ENCODE peak calls at places on chromosomes 12 and 14, in ten cellular contexts. Q, E, M, W, B, H, R, O, A and P are unnamed samples.
A peak's percentile ranks its signal among the peaks of the same experiment; 100 is the strongest.

GRCh38 chr12:93315385-93315906 is 62.3 kb upstream of the NUDT4 start:
- DNase-seq in H (no peak), B (no peak), R (no peak), M (no peak), W (no peak), A (no peak), E (no peak), Q (no peak), O (no peak), P (no peak)

GRCh38 chr14:64338616-64339316 is 44.6 kb upstream of the ESR2 start:
- DNase-seq in E (peak; percentile 97), R (peak; percentile 99), B (peak; percentile 94), H (peak; percentile 96), M (peak; percentile 98), W (peak; percentile 95), O (peak; percentile 90), A (peak; percentile 94), Q (peak; percentile 96), P (peak; percentile 97)

GRCh38 chr12:64232201-64232600 is 10.1 kb upstream of the KICS2 start:
- DNase-seq in A (no peak), R (no peak), E (no peak), Q (no peak), O (no peak), B (no peak), W (no peak), M (no peak), H (no peak), P (no peak)

GRCh38 chr14:79764288-79764687 is 447.0 kb downstream of the DIO2 start:
- DNase-seq in E (no peak), W (no peak), B (no peak), R (no peak), H (no peak), Q (no peak), O (no peak), A (no peak), M (no peak), P (no peak)

GRCh38 chr12:40697566-40698257 is 5.5 kb downstream of the CNTN1 start:
- DNase-seq in H (no peak), Q (peak; percentile 30), O (no peak), W (no peak), R (no peak), E (no peak), A (no peak), M (no peak), B (no peak), P (peak; percentile 15)

GRCh38 chr14:65462411-65462810 is 49.9 kb downstream of the FUT8 start:
- DNase-seq in W (no peak), Q (peak; percentile 50), A (no peak), E (no peak), M (no peak), H (no peak), R (no peak), B (no peak), O (no peak), P (peak; percentile 51)

GRCh38 chr12:124621296-124621660 is 53.9 kb upstream of the NCOR2 start:
- DNase-seq in B (no peak), W (peak; percentile 90), E (no peak), H (peak; percentile 84), Q (peak; percentile 92), R (peak; percentile 76), O (no peak), A (peak; percentile 58), M (peak; percentile 67), P (no peak)

GRCh38 chr14:38105106-38105702 is 102.5 kb upstream of the SSTR1 start:
- DNase-seq in B (no peak), Q (no peak), O (no peak), E (no peak), A (no peak), M (no peak), H (no peak), R (no peak), W (no peak), P (no peak)

GRCh38 chr12:60168441-60168840 is 572.6 kb downstream of the SLC16A7 start:
- DNase-seq in O (no peak), R (no peak), M (no peak), W (no peak), H (no peak), E (no peak), A (no peak), B (no peak), Q (no peak), P (no peak)

GRCh38 chr12:68336754-68337343 is 4.7 kb upstream of the MDM1 start:
- DNase-seq in E (no peak), R (no peak), B (no peak), Q (no peak), A (no peak), M (no peak), O (no peak), H (no peak), W (no peak), P (no peak)

GRCh38 chr12:124397807-124398577 is 103.1 kb downstream of the RFLNA start:
- DNase-seq in E (no peak), O (peak; percentile 67), H (no peak), A (peak; percentile 67), Q (peak; percentile 57), M (no peak), B (peak; percentile 92), R (peak; percentile 76), W (no peak), P (peak; percentile 65)

GRCh38 chr12:539540-540310 is 80.0 kb downstream of the B4GALNT3 start:
- DNase-seq in R (no peak), B (no peak), O (no peak), E (no peak), H (no peak), M (no peak), Q (no peak), A (no peak), W (peak; percentile 59), P (no peak)

GRCh38 chr12:96590970-96591369 is 101.6 kb downstream of the CFAP54 start:
- DNase-seq in A (no peak), R (no peak), O (no peak), B (no peak), W (no peak), H (no peak), E (no peak), M (no peak), Q (no peak), P (no peak)
- H3K4me3 ChIP-seq in A (no peak overlapping the region), R (no peak overlapping the region), O (no peak overlapping the region), B (no peak overlapping the region), W (no peak overlapping the region), H (no peak overlapping the region), E (no peak overlapping the region), M (no peak overlapping the region), Q (no peak overlapping the region), P (no peak overlapping the region)

GRCh38 chr14:56813143-56813551 is 2.9 kb upstream of the OTX2 start:
- DNase-seq in B (no peak), R (no peak), O (no peak), W (no peak), H (no peak), M (no peak), E (peak; percentile 55), A (no peak), Q (no peak), P (no peak)
- H3K4me3 ChIP-seq in B (no peak overlapping the region), R (no peak overlapping the region), O (no peak overlapping the region), W (no peak overlapping the region), H (no peak overlapping the region), M (no peak overlapping the region), E (peak overlapping the region; percentile 98), A (no peak overlapping the region), Q (no peak overlapping the region), P (no peak overlapping the region)

DNA sequence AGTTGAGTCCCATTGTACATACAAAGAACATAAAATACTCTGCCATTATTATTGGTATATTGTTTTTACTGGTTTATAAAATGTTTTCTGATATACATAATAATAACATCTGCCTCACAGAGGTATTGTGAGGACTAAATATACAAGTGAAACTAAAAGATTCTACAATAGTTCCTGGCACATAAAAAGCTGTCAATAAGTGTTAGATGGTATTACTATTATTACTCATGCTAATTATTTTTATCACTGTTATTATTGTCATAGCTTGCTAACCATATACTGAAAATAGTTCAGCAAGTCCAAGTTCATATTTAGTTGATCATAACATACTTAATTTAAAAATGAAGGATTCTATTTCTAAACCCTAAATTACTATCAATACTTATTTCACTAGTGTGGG is 34.4 kb downstream of the BTG1 start:
- DNase-seq in W (no peak), O (no peak), E (no peak), H (no peak), M (no peak), Q (no peak), A (no peak), R (no peak), B (no peak), P (no peak)
- H3K4me3 ChIP-seq in W (no peak overlapping the region), O (no peak overlapping the region), E (no peak overlapping the region), H (no peak overlapping the region), M (no peak overlapping the region), Q (no peak overlapping the region), A (no peak overlapping the region), R (no peak overlapping the region), B (no peak overlapping the region), P (no peak overlapping the region)

DNA sequence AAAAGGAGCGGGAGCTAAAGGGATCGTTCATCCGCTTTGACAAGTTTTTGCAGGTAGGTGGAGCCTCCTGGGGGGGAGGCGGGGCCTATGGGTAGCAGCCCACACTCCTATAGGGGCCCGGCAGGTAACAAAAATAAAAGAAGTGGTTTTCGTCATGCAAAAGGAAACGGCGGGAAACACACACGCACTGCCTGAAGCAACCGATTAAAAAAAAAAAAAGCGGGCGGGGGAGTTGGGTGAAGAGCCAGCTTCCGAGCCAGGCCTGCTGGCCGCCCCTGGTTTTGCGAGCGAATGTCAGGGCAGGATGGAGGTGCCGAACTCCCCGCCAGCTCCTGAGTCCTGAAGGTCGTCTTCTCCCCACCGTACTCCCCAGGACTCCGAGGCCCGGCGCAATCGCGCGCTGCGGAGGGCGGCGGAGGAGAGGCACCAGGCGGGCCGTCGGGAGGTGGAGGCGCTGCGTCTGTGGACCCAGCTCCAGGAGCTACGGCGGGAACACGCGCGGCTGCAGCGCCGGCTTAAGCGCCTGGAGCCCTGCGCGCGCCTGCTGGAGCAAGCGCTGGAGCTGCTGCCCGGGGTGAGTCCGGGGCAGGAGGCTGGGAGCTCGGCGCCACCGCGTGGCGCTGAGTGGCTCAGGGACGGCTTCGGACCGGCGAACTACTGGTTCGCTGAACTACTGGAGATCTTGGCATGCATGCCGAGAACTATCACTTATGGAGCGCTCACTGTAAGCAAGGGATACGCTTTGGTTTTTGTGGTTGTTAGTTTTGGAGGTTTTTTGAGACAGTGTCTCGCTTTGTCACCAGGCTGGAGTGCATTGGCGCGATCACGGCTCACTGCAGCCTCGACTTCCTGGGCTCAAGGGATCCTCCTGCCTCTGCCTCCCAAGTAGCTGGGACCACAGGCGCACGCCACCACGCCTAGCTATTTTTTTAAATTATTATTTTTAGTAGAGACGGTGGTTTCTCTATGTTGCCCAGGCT is 3.6 kb downstream of the CFAP73 start:
- DNase-seq in O (peak; percentile 82), W (peak; percentile 85), A (peak; percentile 65), E (peak; percentile 87), Q (peak; percentile 83), M (peak; percentile 79), H (peak; percentile 88), R (peak; percentile 84), B (peak; percentile 75), P (peak; percentile 70)
- H3K4me3 ChIP-seq in O (peak overlapping the region; percentile 49), W (no peak overlapping the region), A (no peak overlapping the region), E (peak overlapping the region; percentile 50), Q (peak overlapping the region; percentile 55), M (peak overlapping the region; percentile 20), H (peak overlapping the region; percentile 13), R (peak overlapping the region; percentile 28), B (peak overlapping the region; percentile 60), P (no peak overlapping the region)

DNA sequence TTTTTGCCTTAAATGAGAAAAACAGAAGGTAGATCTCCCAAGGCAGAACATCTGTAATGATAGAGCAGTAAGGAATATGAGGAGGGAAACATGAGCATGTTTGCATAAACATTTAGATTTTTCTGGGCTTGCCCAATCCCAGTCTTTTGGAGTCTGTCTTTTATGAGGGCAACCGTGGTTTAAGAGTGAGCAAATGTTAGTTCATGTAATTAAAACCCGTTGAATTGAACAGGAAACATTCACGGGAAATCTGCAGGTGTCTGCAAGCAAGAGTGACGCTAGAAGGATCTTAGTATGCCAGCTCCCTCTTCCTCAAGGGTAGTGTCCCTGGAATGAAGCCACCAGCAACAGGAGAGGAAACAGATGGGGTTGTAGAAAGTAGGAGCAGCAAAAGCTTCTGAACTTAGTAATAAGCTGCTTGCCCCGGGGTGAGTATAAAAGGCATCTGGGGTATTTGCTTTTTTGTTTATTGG is 79.4 kb downstream of the ARF6 start:
- DNase-seq in E (no peak), H (no peak), Q (peak; percentile 83), W (no peak), A (no peak), M (no peak), B (no peak), R (peak; percentile 58), O (no peak), P (peak; percentile 83)
- H3K4me3 ChIP-seq in E (no peak overlapping the region), H (no peak overlapping the region), Q (peak overlapping the region; percentile 60), W (no peak overlapping the region), A (no peak overlapping the region), M (no peak overlapping the region), B (no peak overlapping the region), R (no peak overlapping the region), O (no peak overlapping the region), P (no peak overlapping the region)